ENCODE peak calls at places on chromosomes 3 and 15, in ten cellular contexts. Z is ACHN; Y is activated T-cell treated with anti-CD3 and anti-CD28 coated beads for 1 hour; I is IMR-90; H is activated T-helper 1 cell treated with anti-CD3 and anti-CD28 coated beads, Interleukin-2, amount 50 U/mL, for 16 hours; K is left cardiac atrium; M is amniotic epithelial cell; A is left colon; P is activated CD4-positive, alpha-beta T cell treated with anti-CD3 and anti-CD28 coated beads, Interleukin-2, amount 50 U/mL, for 24 hours; D is EH. O is an unnamed sample.
A peak's percentile ranks its signal among the peaks of the same experiment; 100 is the strongest.

GRCh38 chr3:54755746-54756145 is 172.1 kb downstream of the LRTM1 start:
- DNase-seq in Z (no peak), Y (no peak), I (no peak), H (no peak), K (no peak), M (no peak), A (no peak), P (no peak), D (no peak), O (no peak)

GRCh38 chr3:16883057-16883725 is 1.6 kb upstream of the PLCL2 start:
- DNase-seq in Z (no peak), Y (no peak), I (no peak), H (no peak), K (no peak), M (no peak), A (no peak), P (no peak), D (peak; percentile 83), O (no peak)

GRCh38 chr15:41001524-41001923 is 48.3 kb downstream of the CHAC1 start:
- DNase-seq in Z (no peak), Y (no peak), I (no peak), H (no peak), K (no peak), M (no peak), A (peak; percentile 50), P (no peak), D (peak; percentile 57), O (no peak)

GRCh38 chr3:9211155-9211950 is 38.1 kb downstream of the SRGAP3 start:
- DNase-seq in Z (no peak), Y (no peak), I (peak; percentile 31), H (no peak), K (no peak), M (peak; percentile 60), A (no peak), P (no peak), D (peak; percentile 60), O (no peak)

GRCh38 chr15:74901612-74902063 is 5.0 kb downstream of the FAM219B start:
- DNase-seq in Z (peak; percentile 46), Y (peak; percentile 37), I (peak; percentile 46), H (peak; percentile 24), K (no peak), M (peak; percentile 40), A (peak; percentile 61), P (peak; percentile 40), D (peak; percentile 67), O (peak; percentile 79)

GRCh38 chr15:101133751-101134261 is 118.0 kb downstream of the CHSY1 start:
- DNase-seq in Z (no peak), Y (no peak), I (no peak), H (no peak), K (no peak), M (no peak), A (no peak), P (no peak), D (no peak), O (no peak)

GRCh38 chr3:109195812-109196211 is 59.3 kb downstream of the C3orf85 start:
- DNase-seq in Z (peak; percentile 45), Y (no peak), I (no peak), H (no peak), K (no peak), M (peak; percentile 5), A (no peak), P (no peak), D (no peak), O (no peak)

GRCh38 chr3:12345141-12345561 is 56.3 kb downstream of the PPARG start:
- DNase-seq in Z (peak; percentile 10), Y (no peak), I (peak; percentile 62), H (no peak), K (no peak), M (peak; percentile 88), A (no peak), P (no peak), D (peak; percentile 27), O (no peak)

GRCh38 chr3:107199962-107200465 is 177.2 kb upstream of the CCDC54 start:
- DNase-seq in Z (no peak), Y (no peak), I (no peak), H (no peak), K (no peak), M (no peak), A (no peak), P (no peak), D (no peak), O (no peak)

O was measured in H1.